ENCODE peak calls at places on chromosomes 16 and 17, in six cellular contexts. Z, G, D, X, P and W are unnamed samples.

GRCh38 chr16:88941933-88942909 is 34.8 kb downstream of the CBFA2T3 start:
- DNase-seq in Z (peak), G (no peak), D (peak), X (no peak), P (no peak), W (no peak)

GRCh38 chr17:9890124-9890523 is 14.9 kb downstream of the RCVRN start:
- DNase-seq in Z (peak), G (no peak), D (no peak), X (no peak), P (no peak), W (no peak)

GRCh38 chr17:48751172-48751571 is 22.6 kb upstream of the HOXB13 start:
- DNase-seq in Z (no peak), G (no peak), D (peak), X (no peak), P (no peak), W (no peak)

GRCh38 chr17:5788266-5788900 is 204.1 kb upstream of the NLRP1 start:
- DNase-seq in Z (no peak), G (no peak), D (no peak), X (no peak), P (peak), W (no peak)

GRCh38 chr17:82367724-82368524 is 3.6 kb upstream of the UTS2R start:
- DNase-seq in Z (peak), G (no peak), D (no peak), X (no peak), P (peak), W (no peak)

GRCh38 chr16:3058173-3059030 is 7.0 kb upstream of the IL32 start:
- DNase-seq in Z (peak), G (peak), D (peak), X (no peak), P (no peak), W (no peak)

GRCh38 chr16:63061319-63061718 is 1025.1 kb upstream of the CDH8 start:
- DNase-seq in Z (no peak), G (no peak), D (no peak), X (no peak), P (no peak), W (no peak)

GRCh38 chr17:44209786-44210341 is 9.6 kb downstream of the UBTF start:
- DNase-seq in Z (no peak), G (no peak), D (no peak), X (no peak), P (peak), W (no peak)

GRCh38 chr17:53032861-53033271 is 789.9 kb upstream of the KIF2B start:
- DNase-seq in Z (peak), G (no peak), D (no peak), X (no peak), P (peak), W (no peak)

GRCh38 chr17:74211141-74211928 is 2.0 kb upstream of the TTYH2 start:
- DNase-seq in Z (no peak), G (no peak), D (no peak), X (no peak), P (no peak), W (no peak)

GRCh38 chr16:87076331-87076949 is 240.8 kb downstream of the C16orf95 start:
- DNase-seq in Z (no peak), G (no peak), D (no peak), X (no peak), P (no peak), W (no peak)

GRCh38 chr17:54867634-54868033 is 33.0 kb upstream of the TOM1L1 start:
- DNase-seq in Z (no peak), G (no peak), D (no peak), X (no peak), P (no peak), W (no peak)

GRCh38 chr16:48143816-48144215 is 12.0 kb downstream of the ABCC12 start:
- DNase-seq in Z (no peak), G (no peak), D (no peak), X (no peak), P (no peak), W (no peak)

DNA sequence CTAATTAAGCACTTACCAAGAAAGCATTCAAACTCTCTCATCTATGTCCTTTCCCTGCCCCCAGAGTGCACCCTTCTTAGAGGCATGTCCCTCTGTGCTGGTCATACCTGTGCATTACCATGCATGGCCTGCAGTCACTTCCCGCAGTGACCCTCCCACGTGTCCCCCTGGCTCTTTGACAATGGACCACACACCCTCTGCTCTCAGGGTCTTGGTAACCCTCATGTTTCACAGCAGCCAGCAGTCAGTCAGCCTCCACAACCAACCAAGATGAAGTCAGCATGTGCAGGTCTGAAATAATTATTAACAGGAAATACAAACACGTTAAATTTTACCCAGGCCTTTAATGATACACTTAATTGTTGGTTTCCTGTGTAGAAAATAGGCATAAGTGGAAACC is 10.1 kb downstream of the KRT33A start:
- DNase-seq in Z (peak), G (no peak), D (no peak), X (no peak), P (no peak), W (no peak)
- TF ChIP-seq CTCF in Z (no peak), G (no peak), D (no peak), X (no peak), P (no peak), W (no peak)

DNA sequence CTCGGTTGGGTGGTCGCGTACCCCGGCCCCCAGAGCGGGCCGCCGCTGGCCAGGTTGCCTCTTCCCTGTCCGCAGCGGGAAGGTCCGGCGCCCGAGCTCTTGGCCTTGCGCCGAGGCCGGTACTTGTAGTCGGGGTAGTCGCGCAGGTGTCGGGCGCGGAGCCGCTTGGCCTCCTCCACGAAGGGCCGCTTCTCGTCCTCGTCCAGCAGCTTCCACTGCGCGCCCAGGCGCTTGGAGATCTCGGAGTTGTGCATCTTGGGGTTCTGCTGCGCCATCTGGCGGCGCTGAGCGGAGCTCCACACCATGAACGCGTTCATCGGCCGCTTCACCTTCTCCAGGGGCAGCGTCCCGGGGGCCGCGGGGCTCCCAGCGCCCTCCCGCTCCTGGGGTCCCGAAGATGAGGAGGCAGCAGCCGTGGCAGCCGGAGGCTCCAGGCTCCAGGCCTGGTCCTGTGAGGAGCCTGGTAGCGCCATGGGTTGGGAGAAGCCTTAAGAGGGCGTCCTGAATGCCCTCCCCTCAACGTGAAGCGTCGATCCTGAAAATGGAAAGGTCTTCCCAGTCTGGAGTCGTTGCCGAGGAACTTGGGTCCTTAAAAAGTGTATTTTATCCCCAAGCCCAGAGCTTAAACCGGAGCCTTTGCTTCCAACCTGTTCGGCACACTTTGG is 558 bp downstream of the SOX15 start:
- DNase-seq in Z (peak), G (peak), D (peak), X (no peak), P (peak), W (peak)
- TF ChIP-seq CTCF in Z (peak), G (peak), D (peak), X (peak), P (peak), W (peak)

DNA sequence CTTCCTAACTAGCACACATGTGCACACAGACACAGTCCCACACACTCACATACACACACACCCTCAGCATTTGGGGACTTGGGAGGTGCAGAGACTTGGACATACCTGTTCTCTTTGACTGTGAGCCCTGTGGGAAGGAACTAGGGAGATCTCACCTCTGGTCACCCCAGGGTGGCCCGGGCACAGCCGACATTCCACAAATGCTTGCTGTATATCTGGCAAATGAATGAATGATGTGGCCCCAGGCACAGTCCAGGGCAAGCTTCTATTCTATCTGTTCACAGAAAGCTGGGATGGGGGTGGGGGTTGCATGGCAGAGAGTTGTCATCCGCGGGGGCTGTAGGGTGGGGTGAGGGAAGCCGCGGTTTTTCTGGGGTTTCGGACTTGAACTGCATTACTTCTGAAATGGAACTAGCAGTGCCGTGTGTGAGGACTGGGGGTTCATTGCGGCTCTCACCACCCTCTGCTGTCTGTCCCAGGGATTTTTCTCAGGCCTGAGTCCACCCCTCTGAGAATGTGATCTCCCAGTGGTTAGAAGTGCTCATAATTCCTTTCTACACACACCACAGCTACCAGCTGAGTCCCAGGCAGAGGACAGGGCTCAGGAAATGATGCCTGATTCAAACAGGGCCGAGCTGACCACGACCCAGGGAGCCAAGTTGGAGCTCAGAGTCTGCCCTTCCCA is 3.3 kb upstream of the RIPOR1 start:
- DNase-seq in Z (no peak), G (no peak), D (no peak), X (no peak), P (peak), W (no peak)
- TF ChIP-seq CTCF in Z (no peak), G (no peak), D (no peak), X (peak), P (peak), W (no peak)

GRCh38 chr16:5430598-5430997 is 333.0 kb upstream of the EEF2KMT start:
- DNase-seq in Z (no peak), G (no peak), D (no peak), X (no peak), P (no peak), W (no peak)
- TF ChIP-seq CTCF in Z (no peak), G (no peak), D (no peak), X (no peak), P (no peak), W (no peak)

GRCh38 chr16:6020162-6020980 is 922.8 kb upstream of the EEF2KMT start:
- DNase-seq in Z (no peak), G (no peak), D (no peak), X (no peak), P (no peak), W (no peak)

GRCh38 chr16:6018848-6019489 is 921.4 kb upstream of the EEF2KMT start:
- DNase-seq in Z (no peak), G (no peak), D (no peak), X (no peak), P (no peak), W (no peak)

GRCh38 chr16:6012716-6013115 is 915.1 kb upstream of the EEF2KMT start:
- DNase-seq in Z (no peak), G (no peak), D (no peak), X (no peak), P (no peak), W (no peak)

GRCh38 chr16:6019490-6019991 is 921.9 kb upstream of the EEF2KMT start:
- DNase-seq in Z (no peak), G (no peak), D (no peak), X (no peak), P (no peak), W (no peak)

GRCh38 chr16:6016530-6017184 is 919.1 kb upstream of the EEF2KMT start:
- DNase-seq in Z (peak), G (no peak), D (no peak), X (no peak), P (no peak), W (no peak)
- TF ChIP-seq CTCF in Z (peak), G (no peak), D (no peak), X (no peak), P (no peak), W (no peak)

DNA sequence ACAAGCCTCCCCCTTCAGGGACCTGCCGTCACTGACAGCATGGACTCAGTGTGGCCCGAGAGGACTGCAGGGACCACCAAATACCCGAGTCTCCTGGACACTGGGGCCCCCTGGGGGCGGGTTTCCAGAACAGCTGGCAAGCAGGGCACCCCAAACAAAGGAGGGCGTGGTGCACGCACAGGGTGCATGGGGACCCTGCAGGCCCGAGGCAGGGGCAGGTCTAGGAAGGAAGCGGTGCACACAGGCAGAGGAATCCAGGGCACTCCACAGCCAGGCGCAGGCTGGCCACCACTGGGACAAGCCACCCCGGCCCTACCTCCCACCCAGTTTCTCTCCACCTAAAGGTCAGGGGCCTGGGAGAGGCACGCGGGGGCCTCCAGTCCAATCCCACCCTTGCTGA is 28.7 kb upstream of the ENPP7 start:
- DNase-seq in Z (peak), G (no peak), D (no peak), X (no peak), P (no peak), W (no peak)
- TF ChIP-seq CTCF in Z (peak), G (no peak), D (no peak), X (no peak), P (no peak), W (no peak)